ENCODE peak calls at places on chromosome 16, in five cellular contexts. Q is foreskin fibroblast; F is LNCaP clone FGC; B is A549; Z is stimulated activated CD4-positive, alpha-beta T cell treated with anti-CD3 and anti-CD28 coated beads, Interleukin-4, amount 100 ng/mL, for 4 hours. T is an unnamed sample.

GRCh38 chr16:12186774-12187335 is 210.3 kb downstream of the SNX29 start:
- DNase-seq in F (peak; percentile 33), Q (peak; percentile 45), B (peak; percentile 16), Z (no peak), T (peak; percentile 44)

GRCh38 chr16:56411624-56412023 is 13.7 kb downstream of the AMFR start:
- DNase-seq in Z (no peak), Q (no peak), F (no peak), B (no peak), T (no peak)

GRCh38 chr16:20743591-20743990 is 2.0 kb upstream of the THUMPD1 start:
- DNase-seq in B (no peak), Z (no peak), F (peak; percentile 80), Q (no peak), T (no peak)

GRCh38 chr16:15041260-15042011 is 14.4 kb downstream of the NTAN1 start:
- DNase-seq in Q (peak; percentile 79), Z (no peak), F (peak; percentile 63), B (no peak), T (peak; percentile 53)

GRCh38 chr16:87628940-87629339 is 26.6 kb downstream of the JPH3 start:
- DNase-seq in F (no peak), Z (no peak), B (peak; percentile 63), Q (peak; percentile 56), T (no peak)

GRCh38 chr16:86396918-86397317 is 113.4 kb upstream of the FOXF1 start:
- DNase-seq in F (no peak), B (no peak), Q (peak; percentile 93), Z (no peak), T (peak; percentile 95)

GRCh38 chr16:81265052-81265451 is 26.6 kb downstream of the BCO1 start:
- DNase-seq in Q (no peak), B (no peak), Z (no peak), F (no peak), T (no peak)

GRCh38 chr16:66167564-66168291 is 198.8 kb upstream of the CDH5 start:
- DNase-seq in Z (no peak), F (no peak), B (no peak), Q (no peak), T (peak; percentile 63)

GRCh38 chr16:50742521-50743150 is 750 bp downstream of the CYLD start:
- DNase-seq in B (no peak), Z (no peak), Q (peak; percentile 67), F (no peak), T (peak; percentile 33)

GRCh38 chr16:85836706-85837582 is 37.4 kb downstream of the COX4I1 start:
- DNase-seq in B (no peak), F (no peak), Z (no peak), Q (no peak), T (no peak)

GRCh38 chr16:85238233-85238647 is 126.0 kb upstream of the CIBAR2 start:
- DNase-seq in B (no peak), Z (no peak), F (no peak), Q (peak; percentile 86), T (peak; percentile 97)

GRCh38 chr16:84369938-84370627 is 1.7 kb downstream of the ATP2C2 start:
- DNase-seq in Z (no peak), F (peak; percentile 67), Q (no peak), B (no peak), T (no peak)

GRCh38 chr16:89018605-89019158 is 41.7 kb upstream of the CBFA2T3 start:
- DNase-seq in Z (no peak), F (no peak), B (no peak), Q (no peak), T (no peak)

GRCh38 chr16:30609002-30609927 is 924 bp downstream of the ZNF689 start:
- DNase-seq in Q (no peak), F (no peak), Z (peak; percentile 51), B (no peak), T (peak; percentile 56)

GRCh38 chr16:86285938-86286921 is 224.1 kb upstream of the FOXF1 start:
- DNase-seq in Z (no peak), Q (no peak), F (no peak), B (no peak), T (peak; percentile 30)

GRCh38 chr16:1831537-1832075 is 4.6 kb downstream of the FAHD1 start:
- DNase-seq in F (no peak), Z (no peak), Q (no peak), B (no peak), T (no peak)

GRCh38 chr16:12185563-12185962 is 209.0 kb downstream of the SNX29 start:
- DNase-seq in F (no peak), Q (no peak), B (no peak), Z (no peak), T (no peak)

GRCh38 chr16:72124761-72125634 is 31.4 kb downstream of the DHX38 start:
- DNase-seq in B (peak; percentile 74), Q (peak; percentile 67), Z (peak; percentile 55), F (peak; percentile 46), T (peak; percentile 80)

GRCh38 chr16:2299915-2300192 is 31.9 kb upstream of the RNPS1 start:
- DNase-seq in F (no peak), B (no peak), Z (no peak), Q (no peak), T (no peak)

GRCh38 chr16:17469011-17469741 is 1.6 kb downstream of the XYLT1 start:
- DNase-seq in Q (peak; percentile 81), F (no peak), B (no peak), Z (no peak), T (peak; percentile 78)

GRCh38 chr16:266258-267164 is 9.2 kb downstream of the RGS11 start:
- DNase-seq in B (no peak), Z (no peak), F (no peak), Q (no peak), T (no peak)

GRCh38 chr16:55324491-55325447 is 766 bp downstream of the IRX6 start:
- DNase-seq in B (peak; percentile 18), F (no peak), Q (no peak), Z (no peak), T (peak; percentile 1)

GRCh38 chr16:68265078-68265925 is 976 bp downstream of the SLC7A6 start:
- DNase-seq in Z (peak; percentile 35), F (no peak), B (peak; percentile 91), Q (peak; percentile 78), T (peak; percentile 46)

GRCh38 chr16:65122974-65123845 is 1.3 kb upstream of the CDH11 start:
- DNase-seq in F (no peak), B (no peak), Q (peak; percentile 65), Z (no peak), T (peak; percentile 73)

GRCh38 chr16:10866196-10866976 is 10.6 kb upstream of the CIITA start:
- DNase-seq in B (no peak), Q (no peak), F (no peak), Z (no peak), T (peak; percentile 17)

GRCh38 chr16:88005968-88006367 is 54.7 kb downstream of the BANP start:
- DNase-seq in F (no peak), Z (no peak), Q (no peak), B (no peak), T (no peak)

GRCh38 chr16:67542464-67542863 is 13.8 kb downstream of the RIPOR1 start:
- DNase-seq in F (no peak), Q (peak; percentile 72), B (peak; percentile 83), Z (peak; percentile 44), T (peak; percentile 76)

GRCh38 chr16:86942469-86943175 is 364.3 kb downstream of the FOXL1 start:
- DNase-seq in B (no peak), F (no peak), Q (peak; percentile 57), Z (no peak), T (peak; percentile 31)

GRCh38 chr16:82265809-82266208 is 95.8 kb upstream of the MPHOSPH6 start:
- DNase-seq in F (no peak), Z (no peak), B (no peak), Q (no peak), T (no peak)

GRCh38 chr16:88835383-88835782 is 21.4 kb downstream of the GALNS start:
- DNase-seq in F (no peak), Q (no peak), Z (no peak), B (no peak), T (no peak)

GRCh38 chr16:87698676-87699179 is 67.1 kb downstream of the KLHDC4 start:
- DNase-seq in B (no peak), Z (no peak), Q (no peak), F (no peak), T (no peak)

GRCh38 chr16:55488306-55488705 is 9.3 kb downstream of the MMP2 start:
- DNase-seq in B (no peak), Q (no peak), F (no peak), Z (no peak), T (no peak)

GRCh38 chr16:87569601-87570559 is 32.4 kb upstream of the JPH3 start:
- DNase-seq in Q (no peak), B (no peak), Z (no peak), F (no peak), T (no peak)

GRCh38 chr16:74732951-74733350 is 32.3 kb upstream of the MLKL start:
- DNase-seq in F (no peak), B (no peak), Z (no peak), Q (no peak), T (no peak)

GRCh38 chr16:87487361-87487924 is 5.4 kb downstream of the ZCCHC14 start:
- DNase-seq in F (no peak), Z (peak; percentile 14), Q (no peak), B (no peak), T (peak; percentile 28)

GRCh38 chr16:12311887-12312286 is 335.4 kb downstream of the SNX29 start:
- DNase-seq in Q (no peak), B (no peak), F (no peak), Z (no peak), T (no peak)

T was measured in fibroblast of lung.